ENCODE peak calls at places on chromosomes 16 and 17, in nine cellular contexts. X is hepatocyte; S is heart right ventricle; Q is CD8-positive, alpha-beta T cell; N is A549; R is neural progenitor cell; E is fibroblast of lung; Z is H7; J is left ventricle myocardium inferior. B is an unnamed sample.

GRCh38 chr16:68776821-68777485 is 39.9 kb downstream of the CDH1 start:
- DNase-seq in J (no peak), Q (no peak), Z (no peak), R (no peak), X (no peak), S (no peak), N (no peak), E (peak), B (no peak)

GRCh38 chr17:53668854-53669253 is 153.9 kb upstream of the KIF2B start:
- DNase-seq in S (no peak), E (no peak), N (no peak), Q (no peak), R (no peak), Z (no peak), J (no peak), X (no peak), B (no peak)

GRCh38 chr17:82242977-82243647 is 14.3 kb downstream of the SLC16A3 start:
- DNase-seq in E (peak), Q (no peak), R (no peak), Z (no peak), X (peak), S (peak), N (peak), J (peak), B (peak)

GRCh38 chr17:72104863-72105234 is 16.0 kb upstream of the SOX9 start:
- DNase-seq in E (peak), Q (no peak), Z (no peak), S (no peak), J (no peak), X (no peak), R (no peak), N (no peak), B (peak)

GRCh38 chr17:68011199-68011665 is 15.0 kb upstream of the C17orf58 start:
- DNase-seq in N (peak), E (no peak), X (peak), Q (peak), R (peak), J (peak), S (peak), Z (peak), B (no peak)

GRCh38 chr16:66924527-66925321 is 611 bp downstream of the RRAD start:
- DNase-seq in R (peak), N (no peak), E (no peak), Q (peak), X (peak), Z (peak), S (peak), J (peak), B (no peak)

GRCh38 chr16:19609359-19609758 is 53.9 kb downstream of the VPS35L start:
- DNase-seq in X (no peak), Q (no peak), N (peak), R (no peak), E (peak), J (no peak), S (no peak), Z (no peak), B (no peak)

GRCh38 chr16:87490091-87490798 is 2.6 kb downstream of the ZCCHC14 start:
- DNase-seq in R (peak), Z (no peak), X (no peak), Q (peak), E (no peak), N (no peak), S (no peak), J (no peak), B (no peak)

GRCh38 chr16:3060339-3061127 is 4.9 kb upstream of the IL32 start:
- DNase-seq in E (no peak), R (no peak), Z (no peak), J (no peak), N (no peak), Q (no peak), S (no peak), X (no peak), B (no peak)

GRCh38 chr16:53094013-53094630 is 39.3 kb downstream of the CHD9 start:
- DNase-seq in N (peak), R (no peak), S (peak), E (no peak), J (peak), Q (peak), X (peak), Z (no peak), B (peak)

GRCh38 chr17:65537343-65537844 is 24.1 kb downstream of the AXIN2 start:
- DNase-seq in Z (no peak), Q (no peak), R (no peak), X (no peak), N (no peak), S (no peak), J (no peak), E (no peak), B (no peak)

GRCh38 chr17:77371117-77371887 is 230.5 kb downstream of the SEC14L1 start:
- DNase-seq in N (no peak), Z (peak), X (no peak), J (no peak), S (no peak), E (peak), R (no peak), Q (no peak), B (no peak)

DNA sequence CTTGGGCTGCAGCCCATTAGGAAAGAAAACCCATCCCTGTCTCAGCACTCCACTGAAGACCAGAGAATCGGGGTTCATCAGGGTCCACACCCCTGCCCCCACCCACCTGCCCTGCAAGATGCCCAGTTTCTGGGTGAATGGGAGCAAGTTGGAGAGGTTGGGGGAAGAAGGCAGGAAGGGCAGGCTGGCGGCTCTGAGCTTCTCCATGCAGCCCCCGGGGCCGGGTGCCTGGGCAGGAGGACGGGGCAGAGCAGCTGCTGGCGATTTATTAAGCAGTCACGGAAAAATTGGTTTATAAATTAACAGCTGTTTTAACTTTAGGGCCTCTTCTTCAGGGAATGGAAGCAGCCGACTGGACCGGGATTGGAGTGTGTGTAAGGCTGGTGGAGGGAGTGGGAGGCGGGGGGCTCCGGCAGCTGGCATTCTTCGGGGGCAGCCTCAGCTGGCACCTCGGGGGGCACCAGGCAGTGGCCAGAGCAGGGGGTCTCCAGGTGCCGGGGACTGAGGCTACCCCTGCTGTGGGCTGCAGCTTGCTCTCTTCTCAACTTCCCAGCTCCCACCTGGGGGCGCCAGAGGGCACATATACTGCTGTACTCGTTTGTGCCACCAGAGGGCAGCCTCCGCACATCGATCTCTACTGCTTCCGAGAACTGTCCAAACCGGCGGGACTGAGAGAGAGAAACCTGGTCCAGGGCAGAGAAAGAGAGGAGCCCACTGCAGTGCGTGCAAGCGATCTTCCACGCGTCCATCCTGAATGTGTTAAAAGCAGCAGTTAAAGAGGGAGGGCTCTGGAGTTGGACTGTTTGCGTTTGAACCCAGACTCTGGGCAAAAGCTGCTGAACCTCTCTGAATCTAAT is 5.0 kb upstream of the PPP1R1B start:
- DNase-seq in Q (peak), R (peak), J (peak), S (peak), Z (peak), N (peak), X (peak), E (peak), B (peak)
- H3K4me3 ChIP-seq in Q (no peak), R (no peak), J (no peak), S (no peak), Z (no peak), N (peak), X (no peak), E (no peak), B (no peak)

DNA sequence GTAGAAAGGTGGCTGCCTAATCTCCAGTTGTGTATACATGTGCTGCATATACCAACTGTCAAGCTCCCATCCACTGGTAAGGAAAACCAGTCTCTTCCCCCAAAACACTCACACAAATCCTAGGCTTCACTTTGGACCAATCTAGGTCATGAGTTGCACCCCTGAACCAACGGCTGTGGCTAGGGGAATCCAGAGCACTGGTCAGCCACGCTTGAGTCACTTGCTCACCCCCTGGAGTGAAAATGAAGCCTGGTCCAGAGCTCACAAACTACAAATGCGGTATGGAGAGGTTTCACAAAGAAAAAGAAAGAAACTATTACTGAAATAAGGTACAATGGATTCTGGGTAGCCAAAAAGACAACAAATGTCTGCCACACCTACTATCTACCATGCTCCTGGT is 66.1 kb upstream of the NLK start:
- DNase-seq in R (no peak), N (no peak), E (peak), X (no peak), Q (no peak), J (no peak), Z (no peak), S (no peak), B (no peak)
- H3K4me3 ChIP-seq in R (no peak), N (no peak), E (no peak), X (no peak), Q (no peak), J (no peak), Z (no peak), S (no peak), B (no peak)

DNA sequence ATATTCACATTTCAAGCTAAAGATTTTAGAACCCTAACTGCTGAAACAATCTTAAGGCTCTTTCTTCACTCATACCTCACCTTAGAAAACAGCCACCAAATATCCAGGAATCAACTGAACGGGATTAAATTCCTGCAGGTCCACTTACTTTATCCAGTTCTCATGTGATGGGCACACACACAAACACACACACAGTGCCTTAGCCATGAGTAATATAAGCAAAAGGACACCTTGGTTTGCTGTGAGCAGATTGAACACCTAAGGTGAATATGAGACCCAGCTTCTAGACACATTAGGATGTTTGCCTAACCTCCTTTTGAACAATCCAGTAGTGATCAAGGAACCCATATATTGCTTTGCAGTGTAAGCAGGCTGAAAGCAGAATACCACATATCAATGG is 81.5 kb downstream of the TUBD1 start:
- DNase-seq in E (peak), J (no peak), Q (no peak), S (no peak), R (no peak), X (no peak), Z (no peak), N (peak), B (no peak)
- H3K4me3 ChIP-seq in E (no peak), J (no peak), Q (no peak), S (no peak), R (no peak), X (no peak), Z (no peak), N (no peak), B (no peak)

GRCh38 chr16:30002614-30003346 is 6.7 kb downstream of the INO80E start:
- DNase-seq in Z (no peak), Q (no peak), R (no peak), X (no peak), E (no peak), N (no peak), J (no peak), S (no peak), B (no peak)

GRCh38 chr16:29999605-30000004 is 3.6 kb downstream of the INO80E start:
- DNase-seq in Z (no peak), E (no peak), J (no peak), R (no peak), S (no peak), N (no peak), X (no peak), Q (no peak), B (no peak)

GRCh38 chr16:30004424-30004776 is 6.4 kb downstream of the DOC2A start:
- DNase-seq in R (no peak), Z (peak), N (no peak), E (no peak), Q (no peak), J (no peak), X (no peak), S (no peak), B (no peak)

GRCh38 chr16:30003670-30004423 is 7.0 kb downstream of the DOC2A start:
- DNase-seq in X (no peak), E (no peak), Z (no peak), S (no peak), R (no peak), J (no peak), Q (no peak), N (no peak), B (no peak)

GRCh38 chr16:30000768-30001631 is 5.0 kb downstream of the INO80E start:
- DNase-seq in R (no peak), Q (no peak), S (no peak), N (no peak), J (no peak), Z (peak), X (no peak), E (no peak), B (no peak)
- H3K4me3 ChIP-seq in R (no peak), Q (no peak), S (no peak), N (no peak), J (no peak), Z (no peak), X (no peak), E (no peak), B (no peak)

GRCh38 chr17:32523827-32524552 is 37.2 kb downstream of the CDK5R1 start:
- DNase-seq in N (no peak), R (no peak), E (no peak), J (no peak), Z (no peak), X (no peak), Q (no peak), S (no peak), B (no peak)
- H3K4me3 ChIP-seq in N (no peak), R (no peak), E (no peak), J (no peak), Z (no peak), X (no peak), Q (no peak), S (no peak), B (no peak)

GRCh38 chr17:37605813-37606505 is 3.3 kb downstream of the SYNRG start:
- DNase-seq in J (no peak), Q (peak), E (peak), X (no peak), S (no peak), N (no peak), Z (no peak), R (no peak), B (no peak)
- H3K4me3 ChIP-seq in J (no peak), Q (peak), E (no peak), X (no peak), S (peak), N (no peak), Z (no peak), R (no peak), B (no peak)

DNA sequence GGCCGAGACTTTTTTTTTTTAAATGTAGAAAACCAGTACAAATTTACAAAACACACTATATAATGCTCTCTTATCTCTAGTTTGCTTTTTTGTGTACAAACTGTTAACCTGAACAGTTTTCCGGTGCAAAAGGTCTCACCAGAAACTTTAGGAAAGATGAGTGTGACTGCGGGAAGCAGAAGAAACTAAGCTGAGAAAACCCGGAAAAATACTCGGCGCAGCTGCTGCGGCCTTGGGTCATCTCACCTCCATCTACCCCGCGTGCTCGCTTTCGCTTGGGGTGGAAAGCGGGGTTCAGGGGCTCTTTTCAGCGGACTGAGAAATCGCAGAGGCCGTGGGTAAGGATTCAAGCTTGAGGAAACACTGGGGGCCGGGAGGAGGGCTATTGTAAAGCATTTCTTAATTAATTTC is 1.8 kb downstream of the SALL1 start:
- DNase-seq in X (no peak), N (no peak), Q (no peak), J (no peak), Z (no peak), R (peak), E (peak), S (no peak), B (no peak)
- H3K4me3 ChIP-seq in X (peak), N (no peak), Q (no peak), J (peak), Z (peak), R (peak), E (no peak), S (no peak), B (no peak)